ENCODE peak calls at places on chromosomes 11 and 22, in eight cellular contexts. U, N, T, E, Y, J, K and A are unnamed samples.

GRCh38 chr22:44701824-44702478 is at the start of gene PRR5:
- DNase-seq in U (peak), N (no peak), T (peak), E (peak), Y (peak), J (peak), K (peak), A (peak)

GRCh38 chr22:19478466-19479357 is at the start of gene UFD1:
- DNase-seq in U (peak), N (no peak), T (peak), E (peak), Y (peak), J (peak), K (peak), A (peak)

GRCh38 chr11:105054723-105055492 is 9.8 kb upstream of the CARD16 start:
- DNase-seq in U (peak), N (no peak), T (no peak), E (no peak), Y (no peak), J (no peak), K (no peak), A (no peak)

GRCh38 chr22:32706149-32706548 is 95.4 kb upstream of the TIMP3 start:
- DNase-seq in U (no peak), N (no peak), T (no peak), E (no peak), Y (no peak), J (no peak), K (no peak), A (no peak)

GRCh38 chr11:120372296-120372695 is 36.1 kb downstream of the ARHGEF12 start:
- DNase-seq in U (no peak), N (no peak), T (no peak), E (no peak), Y (no peak), J (no peak), K (no peak), A (no peak)

GRCh38 chr11:20597137-20597923 is 2.1 kb upstream of the SLC6A5 start:
- DNase-seq in U (no peak), N (no peak), T (no peak), E (no peak), Y (no peak), J (no peak), K (no peak), A (no peak)

GRCh38 chr11:42043312-42043711 is 583.9 kb upstream of the LRRC4C start:
- DNase-seq in U (no peak), N (no peak), T (no peak), E (no peak), Y (peak), J (no peak), K (no peak), A (no peak)

GRCh38 chr11:1163911-1164735 is 6.4 kb downstream of the MUC5AC start:
- DNase-seq in U (no peak), N (no peak), T (no peak), E (no peak), Y (no peak), J (no peak), K (no peak), A (no peak)

GRCh38 chr22:31378123-31378522 is 21.3 kb upstream of the DRG1 start:
- DNase-seq in U (no peak), N (no peak), T (no peak), E (no peak), Y (peak), J (peak), K (no peak), A (peak)

GRCh38 chr22:19815093-19815822 is 39.4 kb downstream of the GNB1L start:
- DNase-seq in U (no peak), N (no peak), T (no peak), E (peak), Y (no peak), J (no peak), K (no peak), A (no peak)

GRCh38 chr11:94504689-94505293 is 7.5 kb upstream of the C11orf97 start:
- DNase-seq in U (peak), N (no peak), T (peak), E (peak), Y (peak), J (no peak), K (no peak), A (no peak)

GRCh38 chr11:3213659-3214419 is 4.8 kb downstream of the MRGPRG start:
- DNase-seq in U (no peak), N (no peak), T (no peak), E (no peak), Y (no peak), J (no peak), K (no peak), A (no peak)

GRCh38 chr11:36364551-36364950 is 68.5 kb downstream of the PRR5L start:
- DNase-seq in U (no peak), N (no peak), T (no peak), E (no peak), Y (no peak), J (no peak), K (no peak), A (no peak)

GRCh38 chr11:130873766-130874165 is 42.5 kb downstream of the SNX19 start:
- DNase-seq in U (no peak), N (no peak), T (no peak), E (no peak), Y (no peak), J (no peak), K (no peak), A (no peak)

GRCh38 chr11:34356576-34356917 is 1.3 kb downstream of the ABTB2 start:
- DNase-seq in U (peak), N (no peak), T (no peak), E (no peak), Y (peak), J (no peak), K (no peak), A (no peak)

GRCh38 chr11:34192481-34193401 is 87.3 kb downstream of the NAT10 start:
- DNase-seq in U (no peak), N (no peak), T (peak), E (no peak), Y (peak), J (peak), K (no peak), A (peak)

DNA sequence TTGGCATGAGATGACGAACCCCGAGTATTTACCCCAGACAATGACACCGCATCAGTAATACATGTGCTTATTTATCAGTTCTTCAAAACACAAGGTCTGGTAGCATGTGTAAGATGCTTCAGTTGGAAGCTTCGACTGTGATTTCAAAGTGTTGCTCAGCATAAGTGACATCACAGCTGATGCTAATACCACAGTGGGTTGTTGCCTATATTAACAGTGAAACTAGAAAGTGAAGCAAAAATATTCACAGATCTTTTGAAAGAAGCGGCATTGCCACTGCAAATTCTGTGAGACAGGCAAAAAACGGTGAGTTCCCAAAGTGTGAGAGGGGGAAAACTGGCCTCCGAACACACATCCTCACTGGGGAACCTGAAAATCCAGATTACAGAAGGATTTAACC is 18.4 kb upstream of the TTC12 start:
- DNase-seq in U (no peak), N (no peak), T (no peak), E (no peak), Y (no peak), J (no peak), K (no peak), A (no peak)
- H3K4me3 ChIP-seq in U (no peak), N (no peak), T (no peak), E (no peak), Y (no peak), J (no peak), K (no peak), A (no peak)

GRCh38 chr11:6602096-6602940 is 1.1 kb downstream of the RRP8 start:
- DNase-seq in U (no peak), N (no peak), T (no peak), E (no peak), Y (no peak), J (peak), K (no peak), A (no peak)

GRCh38 chr11:6604081-6604626 is 580 bp downstream of the ILK start:
- DNase-seq in U (peak), N (no peak), T (no peak), E (peak), Y (peak), J (peak), K (peak), A (peak)

GRCh38 chr11:6606471-6607189 is 3.1 kb downstream of the ILK start:
- DNase-seq in U (peak), N (peak), T (peak), E (peak), Y (peak), J (peak), K (peak), A (peak)

GRCh38 chr11:6601041-6601461 is 2.4 kb downstream of the RRP8 start:
- DNase-seq in U (no peak), N (no peak), T (no peak), E (no peak), Y (no peak), J (peak), K (no peak), A (no peak)

DNA sequence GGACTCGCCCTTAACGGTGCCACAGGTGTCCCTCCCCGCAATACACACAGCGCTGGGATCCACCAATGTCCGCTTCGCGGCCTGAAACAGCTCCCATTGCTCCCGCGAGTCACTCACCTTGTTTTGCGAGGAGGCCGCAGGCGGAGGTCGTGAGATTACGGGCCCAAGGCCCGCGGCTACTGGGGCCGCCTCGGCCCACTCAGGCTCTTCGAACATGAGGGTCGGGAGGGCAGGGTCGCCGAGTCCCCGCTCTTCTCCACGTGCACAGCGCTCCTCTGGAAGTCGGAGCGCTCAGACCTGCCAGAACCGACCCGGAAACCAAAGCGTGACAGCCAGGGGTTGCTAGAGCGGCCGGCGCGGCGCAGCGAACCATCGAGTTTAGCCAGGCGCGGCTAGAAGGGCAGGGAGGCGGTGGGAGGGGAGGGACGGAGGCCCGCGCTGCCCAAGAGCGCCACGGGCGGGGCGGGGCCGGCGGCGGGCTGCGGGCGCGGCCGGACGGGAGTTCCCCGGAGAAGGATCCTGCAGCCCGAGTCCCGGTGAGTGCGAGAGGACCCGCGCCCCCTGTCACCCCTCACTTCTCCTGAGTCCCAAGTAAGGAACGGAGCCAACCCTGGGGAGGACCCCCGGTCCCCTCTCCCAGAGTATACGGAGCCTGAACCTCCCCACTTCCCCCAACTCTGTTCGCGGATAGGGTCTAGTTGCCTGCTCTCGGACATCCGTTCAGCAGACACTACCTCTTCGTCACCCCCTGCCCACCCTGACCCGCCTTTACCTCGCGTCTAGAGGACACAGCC is at the start of the genes ILK and RRP8:
- DNase-seq in U (peak), N (no peak), T (peak), E (peak), Y (peak), J (peak), K (peak), A (peak)
- TF ChIP-seq CTCF in U (no peak), N (no peak), T (peak), E (no peak), Y (peak), J (peak), K (peak), A (peak)

DNA sequence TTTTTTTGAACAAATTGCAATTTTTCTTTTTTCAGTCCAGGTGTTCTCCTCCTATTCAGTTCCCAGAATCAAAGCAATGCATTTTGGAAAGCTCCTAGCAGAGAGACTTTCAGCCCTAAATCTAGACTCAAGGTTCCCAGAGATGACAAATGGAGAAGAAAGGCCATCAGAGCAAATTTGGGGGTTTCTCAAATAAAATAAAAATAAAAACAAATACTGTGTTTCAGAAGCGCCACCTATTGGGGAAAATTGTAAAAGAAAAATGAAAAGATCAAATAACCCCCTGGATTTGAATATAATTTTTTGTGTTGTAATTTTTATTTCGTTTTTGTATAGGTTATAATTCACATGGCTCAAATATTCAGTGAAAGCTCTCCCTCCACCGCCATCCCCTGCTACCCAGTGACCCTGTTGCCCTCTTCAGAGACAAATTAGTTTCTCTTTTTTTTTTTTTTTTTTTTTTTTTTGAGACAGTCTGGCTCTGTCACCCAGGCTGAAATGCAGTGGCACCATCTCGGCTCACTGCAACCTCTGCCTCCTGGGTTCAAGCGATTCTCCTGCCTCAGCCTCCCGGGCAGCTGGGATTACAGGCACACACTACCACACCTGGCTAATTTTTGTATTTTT is 6.2 kb upstream of the UBE4A start:
- DNase-seq in U (peak), N (no peak), T (no peak), E (peak), Y (peak), J (no peak), K (no peak), A (no peak)
- H3K4me3 ChIP-seq in U (no peak), N (no peak), T (no peak), E (no peak), Y (no peak), J (no peak), K (no peak), A (no peak)

GRCh38 chr11:40306938-40307548 is 1152.4 kb downstream of the LRRC4C start:
- DNase-seq in U (peak), N (no peak), T (no peak), E (peak), Y (peak), J (no peak), K (no peak), A (no peak)
- TF ChIP-seq CTCF in U (peak), N (peak), T (peak), E (peak), Y (peak), J (peak), K (peak), A (peak)

GRCh38 chr11:127000291-127000968 is at the start of gene KIRREL3:
- DNase-seq in U (no peak), N (no peak), T (no peak), E (no peak), Y (no peak), J (no peak), K (no peak), A (no peak)

GRCh38 chr11:127003260-127003981 is 2.9 kb upstream of the KIRREL3 start:
- DNase-seq in U (peak), N (no peak), T (no peak), E (peak), Y (no peak), J (no peak), K (no peak), A (no peak)

GRCh38 chr11:127000991-127001390 is 421 bp upstream of the KIRREL3 start:
- DNase-seq in U (no peak), N (no peak), T (no peak), E (no peak), Y (no peak), J (no peak), K (no peak), A (no peak)

GRCh38 chr11:126999366-126999765 is 1.2 kb downstream of the KIRREL3 start:
- DNase-seq in U (no peak), N (no peak), T (no peak), E (no peak), Y (no peak), J (no peak), K (no peak), A (no peak)

DNA sequence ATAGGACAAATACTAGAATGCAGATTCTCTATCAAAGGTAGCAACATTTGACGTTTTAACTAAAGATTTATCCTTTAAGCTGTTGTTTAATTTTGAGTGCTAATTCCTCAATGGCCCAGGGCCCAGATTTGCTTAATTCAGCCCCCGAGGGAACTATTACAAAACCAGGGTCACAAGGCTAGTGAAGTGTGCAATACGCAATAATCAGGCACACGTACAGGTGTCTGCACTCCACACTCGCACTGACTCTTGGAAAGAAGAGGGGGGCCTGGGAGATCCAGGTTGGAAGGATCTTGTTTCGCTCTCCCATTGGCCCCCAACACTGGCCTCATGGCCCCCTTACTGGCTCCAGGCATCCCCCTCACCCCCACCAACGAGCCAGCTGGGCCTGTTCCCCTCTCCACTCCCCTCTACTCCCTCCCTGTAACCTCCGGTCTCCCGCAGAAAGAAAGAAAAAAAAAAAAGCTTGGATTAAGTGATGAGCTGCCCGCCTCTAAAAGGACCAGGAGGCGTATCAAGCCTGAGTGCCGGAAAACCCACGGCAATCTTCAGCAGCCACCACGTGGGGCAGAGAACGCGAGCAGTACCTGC is 2.2 kb upstream of the KIRREL3 start:
- DNase-seq in U (no peak), N (no peak), T (no peak), E (no peak), Y (no peak), J (no peak), K (no peak), A (no peak)
- H3K4me3 ChIP-seq in U (no peak), N (peak), T (peak), E (no peak), Y (no peak), J (no peak), K (peak), A (peak)

GRCh38 chr11:11663907-11664306 is 42.1 kb upstream of the GALNT18 start:
- DNase-seq in U (no peak), N (no peak), T (no peak), E (no peak), Y (no peak), J (no peak), K (no peak), A (no peak)

GRCh38 chr11:11669447-11669846 is 47.6 kb upstream of the GALNT18 start:
- DNase-seq in U (no peak), N (no peak), T (no peak), E (no peak), Y (no peak), J (no peak), K (no peak), A (no peak)

GRCh38 chr11:11668781-11669180 is 47.0 kb upstream of the GALNT18 start:
- DNase-seq in U (no peak), N (no peak), T (no peak), E (no peak), Y (no peak), J (no peak), K (no peak), A (no peak)

GRCh38 chr11:11668293-11668692 is 46.5 kb upstream of the GALNT18 start:
- DNase-seq in U (no peak), N (no peak), T (no peak), E (no peak), Y (no peak), J (no peak), K (no peak), A (no peak)

GRCh38 chr11:11667056-11667455 is 45.3 kb upstream of the GALNT18 start:
- DNase-seq in U (peak), N (no peak), T (no peak), E (no peak), Y (peak), J (no peak), K (no peak), A (no peak)
- TF ChIP-seq CTCF in U (no peak), N (no peak), T (peak), E (peak), Y (no peak), J (no peak), K (no peak), A (peak)

GRCh38 chr22:50308597-50308935 is 1.1 kb upstream of the PLXNB2 start:
- DNase-seq in U (peak), N (no peak), T (no peak), E (peak), Y (peak), J (peak), K (peak), A (no peak)
- H3K4me3 ChIP-seq in U (no peak), N (no peak), T (no peak), E (no peak), Y (no peak), J (no peak), K (no peak), A (no peak)